ENCODE peak calls at places on chromosomes 4 and X, in seven cellular contexts. One of them, this sample, is unnamed.

GRCh38 chr4:40908702-40909362 is 159.1 kb downstream of the NSUN7 start:
- DNase-seq in thoracic aorta: no peak
- DNase-seq in endodermal cell: peak; percentile 97
- DNase-seq in A673: peak; percentile 93
- DNase-seq in ascending aorta: peak; percentile 90
- DNase-seq in left ventricle myocardium inferior: peak; percentile 45
- DNase-seq in CD8-positive, alpha-beta T cell: peak; percentile 40
- DNase-seq in this sample: peak; percentile 76

GRCh38 chr4:78370625-78371372 is 180.8 kb upstream of the ANXA3 start:
- DNase-seq in thoracic aorta: no peak
- DNase-seq in CD8-positive, alpha-beta T cell: no peak
- DNase-seq in A673: no peak
- DNase-seq in left ventricle myocardium inferior: no peak
- DNase-seq in endodermal cell: no peak
- DNase-seq in ascending aorta: no peak
- DNase-seq in this sample: no peak

GRCh38 chr4:2961411-2962098 is 1.7 kb downstream of the NOP14 start:
- DNase-seq in A673: peak; percentile 40
- DNase-seq in thoracic aorta: no peak
- DNase-seq in ascending aorta: no peak
- DNase-seq in CD8-positive, alpha-beta T cell: peak; percentile 38
- DNase-seq in left ventricle myocardium inferior: no peak
- DNase-seq in endodermal cell: peak; percentile 65
- DNase-seq in this sample: no peak

GRCh38 chrX:153443476-153444332 is 2.2 kb downstream of the TREX2 start:
- DNase-seq in ascending aorta: no peak
- DNase-seq in thoracic aorta: no peak
- DNase-seq in A673: no peak
- DNase-seq in endodermal cell: no peak
- DNase-seq in CD8-positive, alpha-beta T cell: no peak
- DNase-seq in left ventricle myocardium inferior: no peak
- DNase-seq in this sample: no peak

GRCh38 chrX:12975999-12976558 is 1.2 kb downstream of the TMSB4X start:
- DNase-seq in left ventricle myocardium inferior: peak; percentile 37
- DNase-seq in thoracic aorta: no peak
- DNase-seq in ascending aorta: peak; percentile 67
- DNase-seq in endodermal cell: peak; percentile 76
- DNase-seq in A673: peak; percentile 46
- DNase-seq in CD8-positive, alpha-beta T cell: peak; percentile 40
- DNase-seq in this sample: peak; percentile 55

GRCh38 chr4:71634364-71634763 is 149.5 kb downstream of the GC start:
- DNase-seq in ascending aorta: no peak
- DNase-seq in CD8-positive, alpha-beta T cell: no peak
- DNase-seq in left ventricle myocardium inferior: no peak
- DNase-seq in endodermal cell: no peak
- DNase-seq in A673: no peak
- DNase-seq in thoracic aorta: no peak
- DNase-seq in this sample: no peak

GRCh38 chr4:81504685-81505598 is 33.2 kb upstream of the RASGEF1B start:
- DNase-seq in ascending aorta: peak; percentile 80
- DNase-seq in left ventricle myocardium inferior: peak; percentile 65
- DNase-seq in endodermal cell: no peak
- DNase-seq in A673: no peak
- DNase-seq in thoracic aorta: no peak
- DNase-seq in CD8-positive, alpha-beta T cell: peak; percentile 78
- DNase-seq in this sample: no peak

GRCh38 chrX:8191022-8191421 is 20.0 kb upstream of the VCX2 start:
- DNase-seq in endodermal cell: no peak
- DNase-seq in left ventricle myocardium inferior: no peak
- DNase-seq in ascending aorta: no peak
- DNase-seq in CD8-positive, alpha-beta T cell: no peak
- DNase-seq in thoracic aorta: no peak
- DNase-seq in A673: no peak
- DNase-seq in this sample: no peak

GRCh38 chr4:186840222-186840701 is 116.6 kb upstream of the FAT1 start:
- DNase-seq in ascending aorta: no peak
- DNase-seq in endodermal cell: no peak
- DNase-seq in thoracic aorta: no peak
- DNase-seq in left ventricle myocardium inferior: peak; percentile 25
- DNase-seq in A673: no peak
- DNase-seq in CD8-positive, alpha-beta T cell: no peak
- DNase-seq in this sample: peak; percentile 28

GRCh38 chrX:34638116-34638515 is 19.0 kb downstream of the TMEM47 start:
- DNase-seq in thoracic aorta: no peak
- DNase-seq in ascending aorta: no peak
- DNase-seq in A673: peak; percentile 64
- DNase-seq in CD8-positive, alpha-beta T cell: no peak
- DNase-seq in endodermal cell: no peak
- DNase-seq in left ventricle myocardium inferior: no peak
- DNase-seq in this sample: no peak

GRCh38 chrX:63754141-63754859 is 30.7 kb downstream of the ARHGEF9 start:
- DNase-seq in A673: peak; percentile 3
- DNase-seq in ascending aorta: no peak
- DNase-seq in left ventricle myocardium inferior: no peak
- DNase-seq in endodermal cell: peak; percentile 41
- DNase-seq in thoracic aorta: no peak
- DNase-seq in CD8-positive, alpha-beta T cell: peak; percentile 35
- DNase-seq in this sample: peak; percentile 30

GRCh38 chr4:152385551-152385950 is 150.3 kb downstream of the FBXW7 start:
- DNase-seq in thoracic aorta: no peak
- DNase-seq in left ventricle myocardium inferior: no peak
- DNase-seq in CD8-positive, alpha-beta T cell: no peak
- DNase-seq in endodermal cell: no peak
- DNase-seq in ascending aorta: no peak
- DNase-seq in A673: peak; percentile 25
- DNase-seq in this sample: no peak

GRCh38 chr4:152380185-152380584 is 155.7 kb downstream of the FBXW7 start:
- DNase-seq in A673: no peak
- DNase-seq in left ventricle myocardium inferior: no peak
- DNase-seq in thoracic aorta: no peak
- DNase-seq in endodermal cell: no peak
- DNase-seq in CD8-positive, alpha-beta T cell: no peak
- DNase-seq in ascending aorta: no peak
- DNase-seq in this sample: no peak

GRCh38 chr4:152380919-152381318 is 155.0 kb downstream of the FBXW7 start:
- DNase-seq in left ventricle myocardium inferior: no peak
- DNase-seq in CD8-positive, alpha-beta T cell: no peak
- DNase-seq in endodermal cell: no peak
- DNase-seq in ascending aorta: no peak
- DNase-seq in A673: no peak
- DNase-seq in thoracic aorta: no peak
- DNase-seq in this sample: no peak

GRCh38 chr4:152382057-152382785 is 153.7 kb downstream of the FBXW7 start:
- DNase-seq in thoracic aorta: no peak
- DNase-seq in CD8-positive, alpha-beta T cell: no peak
- DNase-seq in ascending aorta: no peak
- DNase-seq in A673: no peak
- DNase-seq in left ventricle myocardium inferior: no peak
- DNase-seq in endodermal cell: no peak
- DNase-seq in this sample: peak; percentile 24
- H3K4me3 ChIP-seq in thoracic aorta: peak overlapping the region; percentile 46
- H3K4me3 ChIP-seq in CD8-positive, alpha-beta T cell: no peak overlapping the region
- H3K4me3 ChIP-seq in ascending aorta: peak overlapping the region; percentile 48
- H3K4me3 ChIP-seq in A673: no peak overlapping the region
- H3K4me3 ChIP-seq in left ventricle myocardium inferior: peak overlapping the region; percentile 63
- H3K4me3 ChIP-seq in endodermal cell: no peak overlapping the region
- H3K4me3 ChIP-seq in this sample: peak overlapping the region; percentile 17

DNA sequence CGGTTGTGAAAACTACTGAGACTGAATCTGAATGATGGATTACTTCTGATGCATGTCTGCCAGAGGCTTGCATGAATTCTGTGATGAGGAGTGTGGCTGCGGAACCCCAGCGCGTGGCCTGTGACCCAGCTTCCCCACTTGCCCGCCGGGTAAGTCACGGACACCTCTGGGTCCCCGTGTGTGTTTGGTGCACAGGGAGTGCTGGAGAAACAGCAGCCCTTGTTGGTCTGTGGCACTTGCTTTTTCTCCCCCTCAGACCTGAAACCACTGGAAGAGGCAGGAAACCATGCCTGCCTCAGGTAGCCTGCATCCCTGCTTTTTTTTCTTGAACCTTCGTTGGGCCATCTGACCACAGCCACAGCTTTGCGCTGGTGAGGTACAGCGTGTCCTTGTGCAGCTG is 51.9 kb upstream of the TADA2B start:
- DNase-seq in endodermal cell: no peak
- DNase-seq in A673: no peak
- DNase-seq in thoracic aorta: no peak
- DNase-seq in left ventricle myocardium inferior: no peak
- DNase-seq in ascending aorta: peak; percentile 56
- DNase-seq in CD8-positive, alpha-beta T cell: no peak
- DNase-seq in this sample: no peak
- H3K4me3 ChIP-seq in endodermal cell: no peak overlapping the region
- H3K4me3 ChIP-seq in A673: no peak overlapping the region
- H3K4me3 ChIP-seq in thoracic aorta: peak overlapping the region; percentile 35
- H3K4me3 ChIP-seq in left ventricle myocardium inferior: peak overlapping the region; percentile 3
- H3K4me3 ChIP-seq in ascending aorta: peak overlapping the region; percentile 5
- H3K4me3 ChIP-seq in CD8-positive, alpha-beta T cell: no peak overlapping the region
- H3K4me3 ChIP-seq in this sample: no peak overlapping the region

GRCh38 chrX:10090319-10090718 is 66.5 kb upstream of the CLCN4 start:
- DNase-seq in left ventricle myocardium inferior: no peak
- DNase-seq in ascending aorta: no peak
- DNase-seq in thoracic aorta: no peak
- DNase-seq in CD8-positive, alpha-beta T cell: no peak
- DNase-seq in endodermal cell: no peak
- DNase-seq in A673: no peak
- DNase-seq in this sample: peak; percentile 72
- H3K4me3 ChIP-seq in left ventricle myocardium inferior: no peak overlapping the region
- H3K4me3 ChIP-seq in ascending aorta: no peak overlapping the region
- H3K4me3 ChIP-seq in thoracic aorta: no peak overlapping the region
- H3K4me3 ChIP-seq in CD8-positive, alpha-beta T cell: no peak overlapping the region
- H3K4me3 ChIP-seq in endodermal cell: no peak overlapping the region
- H3K4me3 ChIP-seq in A673: no peak overlapping the region
- H3K4me3 ChIP-seq in this sample: no peak overlapping the region

DNA sequence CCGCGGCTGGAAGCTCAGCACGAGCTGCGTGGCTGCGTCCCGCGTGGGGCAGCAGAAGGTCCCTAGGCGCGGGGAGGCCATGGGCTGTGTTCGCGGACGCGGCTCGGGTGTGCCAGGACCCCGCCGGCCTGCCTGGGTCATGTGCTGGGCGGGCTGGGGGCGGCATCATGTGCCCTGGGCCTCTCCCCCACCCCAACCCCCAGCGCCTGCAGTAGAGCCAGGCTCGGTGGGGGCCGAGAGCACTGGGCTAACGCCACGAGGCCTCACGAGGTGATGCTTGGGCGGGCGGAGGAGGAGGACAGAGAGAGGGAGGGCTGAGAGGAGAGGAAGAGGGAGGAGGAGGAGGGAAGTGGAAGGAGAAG is at the start of gene GPR143:
- DNase-seq in endodermal cell: peak; percentile 73
- DNase-seq in thoracic aorta: no peak
- DNase-seq in ascending aorta: no peak
- DNase-seq in left ventricle myocardium inferior: no peak
- DNase-seq in CD8-positive, alpha-beta T cell: no peak
- DNase-seq in A673: no peak
- DNase-seq in this sample: no peak
- H3K4me3 ChIP-seq in endodermal cell: no peak within 1 kb of the TSS
- H3K4me3 ChIP-seq in thoracic aorta: no peak within 1 kb of the TSS
- H3K4me3 ChIP-seq in ascending aorta: no peak within 1 kb of the TSS
- H3K4me3 ChIP-seq in left ventricle myocardium inferior: no peak within 1 kb of the TSS
- H3K4me3 ChIP-seq in CD8-positive, alpha-beta T cell: no peak within 1 kb of the TSS
- H3K4me3 ChIP-seq in A673: no peak within 1 kb of the TSS
- H3K4me3 ChIP-seq in this sample: no peak within 1 kb of the TSS

GRCh38 chr4:155564086-155564485 is 102.6 kb upstream of the GUCY1A1 start:
- DNase-seq in A673: no peak
- DNase-seq in CD8-positive, alpha-beta T cell: no peak
- DNase-seq in endodermal cell: no peak
- DNase-seq in ascending aorta: no peak
- DNase-seq in thoracic aorta: no peak
- DNase-seq in left ventricle myocardium inferior: no peak
- DNase-seq in this sample: no peak
- H3K4me3 ChIP-seq in A673: no peak overlapping the region
- H3K4me3 ChIP-seq in CD8-positive, alpha-beta T cell: no peak overlapping the region
- H3K4me3 ChIP-seq in endodermal cell: no peak overlapping the region
- H3K4me3 ChIP-seq in ascending aorta: no peak overlapping the region
- H3K4me3 ChIP-seq in thoracic aorta: no peak overlapping the region
- H3K4me3 ChIP-seq in left ventricle myocardium inferior: no peak overlapping the region
- H3K4me3 ChIP-seq in this sample: no peak overlapping the region

GRCh38 chrX:16788477-16788876 is 2.2 kb downstream of the TXLNG start:
- DNase-seq in thoracic aorta: no peak
- DNase-seq in endodermal cell: peak; percentile 18
- DNase-seq in ascending aorta: peak; percentile 62
- DNase-seq in A673: no peak
- DNase-seq in CD8-positive, alpha-beta T cell: no peak
- DNase-seq in left ventricle myocardium inferior: no peak
- DNase-seq in this sample: peak; percentile 30
- H3K4me3 ChIP-seq in thoracic aorta: no peak overlapping the region
- H3K4me3 ChIP-seq in endodermal cell: no peak overlapping the region
- H3K4me3 ChIP-seq in ascending aorta: no peak overlapping the region
- H3K4me3 ChIP-seq in A673: no peak overlapping the region
- H3K4me3 ChIP-seq in CD8-positive, alpha-beta T cell: no peak overlapping the region
- H3K4me3 ChIP-seq in left ventricle myocardium inferior: no peak overlapping the region
- H3K4me3 ChIP-seq in this sample: no peak overlapping the region

DNA sequence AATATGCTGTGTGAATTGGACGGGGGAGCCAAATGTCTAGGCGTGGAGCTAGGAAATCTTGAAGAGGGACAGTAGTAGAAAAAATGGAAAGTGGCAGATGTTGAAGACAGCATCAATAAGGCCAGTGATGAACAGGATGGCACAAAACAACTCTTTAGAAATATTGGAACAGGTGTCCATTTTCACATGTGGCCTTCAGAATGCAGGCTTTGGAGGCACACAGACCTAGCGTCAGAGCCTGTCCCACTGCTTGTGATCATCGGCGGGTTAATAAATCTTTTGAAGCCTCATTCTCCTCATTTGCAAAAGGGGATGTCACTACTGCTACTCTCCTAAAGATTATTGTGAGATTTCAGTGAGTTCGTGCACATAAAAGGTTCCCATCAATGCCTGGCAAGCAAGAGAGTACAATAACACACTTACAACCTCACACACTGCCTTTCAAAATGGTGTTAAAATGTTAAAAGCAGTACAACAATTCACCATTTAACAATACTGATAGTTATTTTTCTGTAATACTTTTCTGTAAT is 2.4 kb downstream of the PDLIM3 start:
- DNase-seq in A673: no peak
- DNase-seq in CD8-positive, alpha-beta T cell: no peak
- DNase-seq in thoracic aorta: no peak
- DNase-seq in endodermal cell: no peak
- DNase-seq in left ventricle myocardium inferior: no peak
- DNase-seq in ascending aorta: no peak
- DNase-seq in this sample: no peak
- H3K4me3 ChIP-seq in A673: no peak overlapping the region
- H3K4me3 ChIP-seq in CD8-positive, alpha-beta T cell: no peak overlapping the region
- H3K4me3 ChIP-seq in thoracic aorta: peak overlapping the region; percentile 88
- H3K4me3 ChIP-seq in endodermal cell: peak overlapping the region; percentile 86
- H3K4me3 ChIP-seq in left ventricle myocardium inferior: peak overlapping the region; percentile 86
- H3K4me3 ChIP-seq in ascending aorta: peak overlapping the region; percentile 93
- H3K4me3 ChIP-seq in this sample: no peak overlapping the region

This sample was measured in fibroblast of villous mesenchyme.